ENCODE peak calls at places on chromosomes 3 and 15, in seven cellular contexts. W is fibroblast of the aortic adventitia, C is B cell, U is H9, H is fibroblast of villous mesenchyme, S is transverse colon, B is AG09319. G is an unnamed sample.

GRCh38 chr3:60931452-60931851 is 319.8 kb downstream of the FHIT start:
- DNase-seq in C (no peak), H (no peak), U (no peak), B (no peak), W (no peak), S (no peak), G (no peak)

GRCh38 chr3:183341545-183342288 is 86.7 kb downstream of the MCF2L2 start:
- DNase-seq in B (no peak), W (no peak), U (no peak), H (no peak), S (no peak), C (no peak), G (no peak)

GRCh38 chr15:42577514-42578031 is 2.2 kb downstream of the STARD9 start:
- DNase-seq in B (peak), W (peak), C (no peak), H (peak), U (no peak), S (no peak), G (no peak)

GRCh38 chr3:35929158-35929557 is 289.8 kb downstream of the ARPP21 start:
- DNase-seq in B (no peak), C (no peak), H (no peak), W (peak), S (no peak), U (no peak), G (no peak)

GRCh38 chr15:92097473-92098178 is 244.1 kb downstream of the SLCO3A1 start:
- DNase-seq in U (peak), S (peak), C (no peak), B (no peak), W (peak), H (peak), G (no peak)

GRCh38 chr15:92393287-92393993 is at the start of gene ST8SIA2:
- DNase-seq in C (no peak), S (no peak), B (no peak), U (peak), H (no peak), W (no peak), G (no peak)

GRCh38 chr3:193780810-193781472 is 187.9 kb downstream of the OPA1 start:
- DNase-seq in S (peak), C (no peak), H (peak), B (peak), W (peak), U (peak), G (no peak)

GRCh38 chr3:119322523-119323400 is 28.6 kb downstream of the ARHGAP31 start:
- DNase-seq in B (no peak), S (peak), C (peak), H (peak), U (peak), W (peak), G (peak)

GRCh38 chr3:25604107-25604805 is 60.5 kb downstream of the TOP2B start:
- DNase-seq in C (no peak), W (peak), S (no peak), B (peak), U (no peak), H (peak), G (no peak)

GRCh38 chr3:129809297-129809696 is 84.2 kb downstream of the TMCC1 start:
- DNase-seq in B (no peak), H (no peak), C (no peak), W (peak), S (no peak), U (no peak), G (no peak)

GRCh38 chr15:73954188-73955145 is 28.2 kb downstream of the LOXL1 start:
- DNase-seq in S (no peak), W (no peak), U (no peak), B (no peak), H (no peak), C (no peak), G (peak)

GRCh38 chr3:123781571-123782275 is 102.4 kb downstream of the MYLK start:
- DNase-seq in S (no peak), W (no peak), C (no peak), U (no peak), B (no peak), H (peak), G (no peak)

DNA sequence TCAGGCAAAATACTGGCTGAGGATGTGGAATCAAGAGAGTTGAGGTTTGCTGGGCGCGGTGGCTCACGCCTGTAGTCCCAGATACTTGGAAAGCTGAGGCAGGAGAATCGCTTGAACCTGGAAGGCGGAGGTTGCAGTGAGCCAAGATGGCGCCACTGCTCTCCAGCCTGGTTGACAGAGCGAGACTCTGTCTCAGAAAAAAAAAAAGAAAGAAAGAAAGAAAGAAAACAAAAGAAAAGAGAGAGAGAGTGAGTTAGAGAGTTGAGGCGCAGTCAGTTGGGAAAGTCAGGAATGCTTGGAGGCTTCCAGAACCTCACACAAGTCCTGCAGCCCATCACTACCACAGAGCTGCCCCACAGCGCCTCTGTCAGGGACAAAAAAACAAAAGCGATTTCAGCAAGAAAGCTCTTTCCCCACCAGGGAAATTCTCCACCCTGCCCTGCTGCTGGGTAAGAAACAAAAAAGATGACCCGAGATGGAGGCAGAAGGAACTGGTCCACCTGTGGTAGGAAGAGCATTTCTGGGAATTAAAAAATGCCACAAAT is 13.8 kb downstream of the HDC start:
- DNase-seq in C (no peak), H (no peak), S (no peak), B (no peak), U (no peak), W (peak), G (no peak)
- TF ChIP-seq CTCF in C (no peak), H (peak), S (no peak), B (no peak), U (peak), W (no peak), G (no peak)

DNA sequence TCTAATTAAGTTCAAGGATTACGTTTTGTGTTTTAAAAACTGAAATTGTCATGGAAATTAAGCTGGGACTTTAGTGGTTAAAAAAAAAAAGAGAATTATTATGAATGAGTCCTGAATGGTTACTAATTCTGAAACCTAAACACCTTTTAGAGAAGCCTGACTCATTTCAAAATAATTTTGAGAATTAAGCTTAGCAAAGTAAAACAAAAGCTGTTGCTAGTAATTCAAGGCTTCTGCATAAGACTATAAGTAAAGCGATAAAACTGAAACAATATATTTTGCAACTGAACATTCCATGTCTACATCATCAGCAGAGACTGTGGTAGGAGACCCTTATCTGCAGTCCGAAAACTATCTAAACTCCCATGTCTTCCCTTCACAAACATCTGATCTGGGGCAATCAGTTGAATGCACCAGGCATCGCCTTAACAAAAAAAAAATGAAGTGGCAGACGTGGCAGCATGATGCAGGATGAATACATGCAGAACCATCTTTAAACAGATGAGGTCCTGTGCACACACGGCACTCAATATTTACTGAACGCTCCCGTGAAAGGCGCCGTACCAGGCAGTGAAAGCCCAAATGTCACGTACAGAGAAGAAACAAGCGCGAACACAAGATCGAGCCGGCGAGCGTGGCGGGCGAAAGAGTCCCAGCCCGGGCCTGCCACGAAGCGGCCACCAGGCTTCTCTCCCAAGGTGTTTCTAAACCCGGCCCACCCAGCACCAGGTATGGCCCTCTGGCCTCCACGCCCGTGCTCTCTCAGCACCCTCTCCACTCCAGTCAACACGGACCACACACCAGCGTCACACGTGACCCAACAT is 63.1 kb downstream of the CHSY1 start:
- DNase-seq in C (no peak), W (peak), B (no peak), U (no peak), H (peak), S (no peak), G (no peak)
- TF ChIP-seq CTCF in C (no peak), W (no peak), B (no peak), U (no peak), H (no peak), S (no peak), G (no peak)

GRCh38 chr3:23834082-23834870 is 28.5 kb downstream of the UBE2E1 start:
- DNase-seq in U (no peak), B (no peak), H (no peak), S (no peak), C (no peak), W (peak), G (no peak)
- TF ChIP-seq CTCF in U (peak), B (no peak), H (peak), S (no peak), C (peak), W (peak), G (peak)

GRCh38 chr3:48151807-48152427 is 36.3 kb downstream of the CDC25A start:
- DNase-seq in H (no peak), W (no peak), U (no peak), B (no peak), C (no peak), S (no peak), G (no peak)
- TF ChIP-seq CTCF in H (no peak), W (no peak), U (no peak), B (no peak), C (no peak), S (peak), G (peak)

GRCh38 chr15:48298914-48299313 is 32.3 kb upstream of the DUT start:
- DNase-seq in S (no peak), W (no peak), B (no peak), U (no peak), H (no peak), C (no peak), G (no peak)

GRCh38 chr15:48304398-48304797 is 26.8 kb upstream of the DUT start:
- DNase-seq in H (no peak), B (no peak), W (no peak), C (no peak), S (no peak), U (no peak), G (no peak)

GRCh38 chr15:48297668-48298067 is 33.6 kb upstream of the DUT start:
- DNase-seq in W (no peak), S (no peak), H (no peak), B (no peak), C (no peak), U (no peak), G (no peak)

DNA sequence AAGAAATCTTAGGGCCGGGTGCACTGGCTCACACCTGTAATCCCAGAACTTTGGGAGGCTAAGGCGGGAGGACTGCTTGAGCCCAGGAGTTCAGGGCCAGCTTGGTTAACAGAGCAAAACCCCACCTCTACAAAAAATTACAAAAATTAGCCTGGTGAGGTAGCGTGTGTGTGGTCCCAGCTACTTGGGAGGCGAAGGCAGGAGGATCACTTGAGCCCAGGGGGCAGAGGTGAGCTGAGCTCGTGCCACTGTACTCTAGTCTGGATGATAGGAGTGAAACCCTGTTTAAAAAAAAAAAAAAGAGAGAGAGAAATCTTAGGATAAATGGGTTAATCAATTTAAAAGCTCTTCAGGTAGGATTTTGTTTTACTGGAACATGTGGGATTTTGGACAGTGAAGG is 31.2 kb upstream of the DUT start:
- DNase-seq in U (peak), C (no peak), B (no peak), H (no peak), W (no peak), S (no peak), G (no peak)
- TF ChIP-seq CTCF in U (peak), C (no peak), B (no peak), H (no peak), W (no peak), S (no peak), G (no peak)

GRCh38 chr15:58852347-58852746 is 81.1 kb downstream of the SLTM start:
- DNase-seq in B (no peak), C (no peak), W (no peak), H (no peak), U (no peak), S (no peak), G (no peak)
- TF ChIP-seq CTCF in B (no peak), C (no peak), W (no peak), H (peak), U (peak), S (peak), G (peak)

DNA sequence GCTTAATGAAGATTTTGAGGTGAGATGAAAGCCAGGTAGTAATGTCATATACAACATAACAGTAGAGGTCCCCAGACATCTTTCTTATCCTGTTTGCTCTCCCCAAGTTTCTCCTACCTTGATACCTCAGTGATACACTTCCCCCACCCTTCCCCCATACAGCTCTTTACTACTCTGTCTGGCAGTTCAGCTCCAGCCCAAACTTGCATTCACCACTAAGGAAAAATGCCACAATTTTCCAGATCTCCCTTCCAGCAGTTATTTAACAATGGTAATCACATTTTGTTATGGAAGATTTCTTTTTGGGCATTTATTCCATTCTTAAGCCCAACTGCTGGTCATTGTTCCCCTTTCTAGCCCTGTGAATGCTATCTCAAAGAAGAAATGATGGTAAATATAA is 34.9 kb upstream of the ITGA11 start:
- DNase-seq in C (no peak), H (no peak), S (no peak), W (no peak), U (no peak), B (no peak), G (no peak)
- TF ChIP-seq CTCF in C (no peak), H (no peak), S (no peak), W (no peak), U (no peak), B (no peak), G (no peak)

G was measured in chondrocyte.